ENCODE peak calls at places on chromosomes 1 and 21, in ten cellular contexts. One of them, this sample, is unnamed.

GRCh38 chr21:35349378-35350080 is 300.4 kb upstream of the RUNX1 start:
- DNase-seq in T-cell: no peak
- DNase-seq in amniotic stem cell: no peak
- DNase-seq in progenitor cell of endocrine pancreas: no peak
- DNase-seq in LHCN-M2: no peak
- DNase-seq in lower lobe of right lung: no peak
- DNase-seq in OCI-LY7: no peak
- DNase-seq in non-pigmented ciliary epithelial cell: no peak
- DNase-seq in BE2C: no peak
- DNase-seq in NCI-H345: no peak
- DNase-seq in this sample: no peak

GRCh38 chr1:41532206-41532975 is 47.9 kb upstream of the EDN2 start:
- DNase-seq in T-cell: no peak
- DNase-seq in amniotic stem cell: no peak
- DNase-seq in progenitor cell of endocrine pancreas: no peak
- DNase-seq in LHCN-M2: no peak
- DNase-seq in lower lobe of right lung: peak; percentile 11
- DNase-seq in OCI-LY7: no peak
- DNase-seq in non-pigmented ciliary epithelial cell: no peak
- DNase-seq in BE2C: no peak
- DNase-seq in NCI-H345: no peak
- DNase-seq in this sample: no peak

GRCh38 chr21:38142226-38142625 is 114.6 kb upstream of the KCNJ15 start:
- DNase-seq in T-cell: no peak
- DNase-seq in amniotic stem cell: no peak
- DNase-seq in progenitor cell of endocrine pancreas: no peak
- DNase-seq in LHCN-M2: no peak
- DNase-seq in lower lobe of right lung: no peak
- DNase-seq in OCI-LY7: no peak
- DNase-seq in non-pigmented ciliary epithelial cell: no peak
- DNase-seq in BE2C: no peak
- DNase-seq in NCI-H345: no peak
- DNase-seq in this sample: no peak

GRCh38 chr1:147907786-147908509 is 5.4 kb downstream of the GJA8 start:
- DNase-seq in T-cell: no peak
- DNase-seq in amniotic stem cell: no peak
- DNase-seq in progenitor cell of endocrine pancreas: no peak
- DNase-seq in LHCN-M2: no peak
- DNase-seq in lower lobe of right lung: no peak
- DNase-seq in OCI-LY7: no peak
- DNase-seq in non-pigmented ciliary epithelial cell: no peak
- DNase-seq in BE2C: no peak
- DNase-seq in NCI-H345: no peak
- DNase-seq in this sample: no peak

GRCh38 chr1:67853704-67854103 is 20.4 kb upstream of the GNG12 start:
- DNase-seq in T-cell: no peak
- DNase-seq in amniotic stem cell: peak; percentile 28
- DNase-seq in progenitor cell of endocrine pancreas: peak; percentile 47
- DNase-seq in LHCN-M2: peak; percentile 84
- DNase-seq in lower lobe of right lung: peak; percentile 48
- DNase-seq in OCI-LY7: peak; percentile 21
- DNase-seq in non-pigmented ciliary epithelial cell: peak; percentile 74
- DNase-seq in BE2C: peak; percentile 64
- DNase-seq in NCI-H345: peak; percentile 80
- DNase-seq in this sample: no peak

GRCh38 chr1:76944942-76945341 is 77.7 kb downstream of the ST6GALNAC5 start:
- DNase-seq in T-cell: no peak
- DNase-seq in amniotic stem cell: no peak
- DNase-seq in progenitor cell of endocrine pancreas: no peak
- DNase-seq in LHCN-M2: peak; percentile 63
- DNase-seq in lower lobe of right lung: no peak
- DNase-seq in OCI-LY7: no peak
- DNase-seq in non-pigmented ciliary epithelial cell: no peak
- DNase-seq in BE2C: no peak
- DNase-seq in NCI-H345: no peak
- DNase-seq in this sample: no peak

GRCh38 chr21:45542242-45542666 is at the start of gene SLC19A1:
- DNase-seq in T-cell: peak; percentile 63
- DNase-seq in amniotic stem cell: no peak
- DNase-seq in progenitor cell of endocrine pancreas: peak; percentile 56
- DNase-seq in LHCN-M2: peak; percentile 47
- DNase-seq in lower lobe of right lung: peak; percentile 85
- DNase-seq in OCI-LY7: peak; percentile 73
- DNase-seq in non-pigmented ciliary epithelial cell: no peak
- DNase-seq in BE2C: peak; percentile 85
- DNase-seq in NCI-H345: peak; percentile 64
- DNase-seq in this sample: peak; percentile 64

GRCh38 chr21:46189213-46189958 is 5.1 kb upstream of the SPATC1L start:
- DNase-seq in T-cell: no peak
- DNase-seq in amniotic stem cell: no peak
- DNase-seq in progenitor cell of endocrine pancreas: no peak
- DNase-seq in LHCN-M2: peak; percentile 64
- DNase-seq in lower lobe of right lung: no peak
- DNase-seq in OCI-LY7: no peak
- DNase-seq in non-pigmented ciliary epithelial cell: peak; percentile 36
- DNase-seq in BE2C: no peak
- DNase-seq in NCI-H345: no peak
- DNase-seq in this sample: no peak

GRCh38 chr1:35243681-35244080 is 24.8 kb upstream of the ZMYM4 start:
- DNase-seq in T-cell: no peak
- DNase-seq in amniotic stem cell: no peak
- DNase-seq in progenitor cell of endocrine pancreas: no peak
- DNase-seq in LHCN-M2: peak; percentile 22
- DNase-seq in lower lobe of right lung: no peak
- DNase-seq in OCI-LY7: no peak
- DNase-seq in non-pigmented ciliary epithelial cell: no peak
- DNase-seq in BE2C: no peak
- DNase-seq in NCI-H345: peak; percentile 25
- DNase-seq in this sample: no peak

GRCh38 chr1:154353460-154353904 is 28.2 kb downstream of the ATP8B2 start:
- DNase-seq in T-cell: no peak
- DNase-seq in amniotic stem cell: peak; percentile 24
- DNase-seq in progenitor cell of endocrine pancreas: no peak
- DNase-seq in LHCN-M2: peak; percentile 61
- DNase-seq in lower lobe of right lung: no peak
- DNase-seq in OCI-LY7: peak; percentile 12
- DNase-seq in non-pigmented ciliary epithelial cell: no peak
- DNase-seq in BE2C: no peak
- DNase-seq in NCI-H345: peak; percentile 18
- DNase-seq in this sample: no peak

GRCh38 chr1:17125756-17126237 is 6.5 kb upstream of the PADI2 start:
- DNase-seq in T-cell: peak; percentile 64
- DNase-seq in amniotic stem cell: peak; percentile 64
- DNase-seq in progenitor cell of endocrine pancreas: peak; percentile 89
- DNase-seq in LHCN-M2: peak; percentile 76
- DNase-seq in lower lobe of right lung: peak; percentile 93
- DNase-seq in OCI-LY7: peak; percentile 76
- DNase-seq in non-pigmented ciliary epithelial cell: no peak
- DNase-seq in BE2C: peak; percentile 79
- DNase-seq in NCI-H345: peak; percentile 78
- DNase-seq in this sample: peak; percentile 83

GRCh38 chr21:31772674-31773555 is 41.0 kb upstream of the SCAF4 start:
- DNase-seq in T-cell: no peak
- DNase-seq in amniotic stem cell: no peak
- DNase-seq in progenitor cell of endocrine pancreas: no peak
- DNase-seq in LHCN-M2: no peak
- DNase-seq in lower lobe of right lung: no peak
- DNase-seq in OCI-LY7: peak; percentile 90
- DNase-seq in non-pigmented ciliary epithelial cell: no peak
- DNase-seq in BE2C: no peak
- DNase-seq in NCI-H345: no peak
- DNase-seq in this sample: no peak

GRCh38 chr1:33009561-33009960 is 27.1 kb downstream of the AK2 start:
- DNase-seq in T-cell: no peak
- DNase-seq in amniotic stem cell: no peak
- DNase-seq in progenitor cell of endocrine pancreas: no peak
- DNase-seq in LHCN-M2: no peak
- DNase-seq in lower lobe of right lung: no peak
- DNase-seq in OCI-LY7: no peak
- DNase-seq in non-pigmented ciliary epithelial cell: no peak
- DNase-seq in BE2C: no peak
- DNase-seq in NCI-H345: no peak
- DNase-seq in this sample: no peak

GRCh38 chr1:62941780-62942179 is 157.8 kb downstream of the ATG4C start:
- DNase-seq in T-cell: no peak
- DNase-seq in amniotic stem cell: no peak
- DNase-seq in progenitor cell of endocrine pancreas: no peak
- DNase-seq in LHCN-M2: no peak
- DNase-seq in lower lobe of right lung: no peak
- DNase-seq in OCI-LY7: no peak
- DNase-seq in non-pigmented ciliary epithelial cell: no peak
- DNase-seq in BE2C: no peak
- DNase-seq in NCI-H345: no peak
- DNase-seq in this sample: no peak

GRCh38 chr1:205480349-205481278 is 23.9 kb upstream of the CDK18 start:
- DNase-seq in T-cell: peak; percentile 79
- DNase-seq in amniotic stem cell: no peak
- DNase-seq in progenitor cell of endocrine pancreas: no peak
- DNase-seq in LHCN-M2: no peak
- DNase-seq in lower lobe of right lung: no peak
- DNase-seq in OCI-LY7: peak; percentile 42
- DNase-seq in non-pigmented ciliary epithelial cell: no peak
- DNase-seq in BE2C: no peak
- DNase-seq in NCI-H345: no peak
- DNase-seq in this sample: peak; percentile 36

GRCh38 chr1:10628685-10629084 is 153.9 kb downstream of the PEX14 start:
- DNase-seq in T-cell: no peak
- DNase-seq in amniotic stem cell: no peak
- DNase-seq in progenitor cell of endocrine pancreas: no peak
- DNase-seq in LHCN-M2: no peak
- DNase-seq in lower lobe of right lung: peak; percentile 47
- DNase-seq in OCI-LY7: no peak
- DNase-seq in non-pigmented ciliary epithelial cell: no peak
- DNase-seq in BE2C: no peak
- DNase-seq in NCI-H345: no peak
- DNase-seq in this sample: no peak

GRCh38 chr21:36135391-36136094 is 664 bp downstream of the CBR3 start:
- DNase-seq in T-cell: no peak
- DNase-seq in amniotic stem cell: peak; percentile 46
- DNase-seq in progenitor cell of endocrine pancreas: no peak
- DNase-seq in LHCN-M2: peak; percentile 81
- DNase-seq in lower lobe of right lung: peak; percentile 71
- DNase-seq in OCI-LY7: peak; percentile 22
- DNase-seq in non-pigmented ciliary epithelial cell: no peak
- DNase-seq in BE2C: peak; percentile 39
- DNase-seq in NCI-H345: peak; percentile 75
- DNase-seq in this sample: peak; percentile 40

GRCh38 chr1:184974086-184974836 is at the start of gene NIBAN1:
- DNase-seq in T-cell: peak; percentile 57
- DNase-seq in amniotic stem cell: no peak
- DNase-seq in progenitor cell of endocrine pancreas: peak; percentile 34
- DNase-seq in LHCN-M2: no peak
- DNase-seq in lower lobe of right lung: peak; percentile 87
- DNase-seq in OCI-LY7: no peak
- DNase-seq in non-pigmented ciliary epithelial cell: no peak
- DNase-seq in BE2C: peak; percentile 15
- DNase-seq in NCI-H345: peak; percentile 54
- DNase-seq in this sample: peak; percentile 54

GRCh38 chr1:167763525-167764220 is 41.9 kb downstream of the MPZL1 start:
- DNase-seq in T-cell: no peak
- DNase-seq in amniotic stem cell: no peak
- DNase-seq in progenitor cell of endocrine pancreas: no peak
- DNase-seq in LHCN-M2: no peak
- DNase-seq in lower lobe of right lung: no peak
- DNase-seq in OCI-LY7: no peak
- DNase-seq in non-pigmented ciliary epithelial cell: no peak
- DNase-seq in BE2C: no peak
- DNase-seq in NCI-H345: no peak
- DNase-seq in this sample: no peak

GRCh38 chr1:6460349-6461236 is 5.4 kb downstream of the TNFRSF25 start:
- DNase-seq in T-cell: peak; percentile 96
- DNase-seq in amniotic stem cell: no peak
- DNase-seq in progenitor cell of endocrine pancreas: no peak
- DNase-seq in LHCN-M2: no peak
- DNase-seq in lower lobe of right lung: no peak
- DNase-seq in OCI-LY7: no peak
- DNase-seq in non-pigmented ciliary epithelial cell: no peak
- DNase-seq in BE2C: no peak
- DNase-seq in NCI-H345: no peak
- DNase-seq in this sample: peak; percentile 92

GRCh38 chr1:212608956-212609700 is 567 bp downstream of the ATF3 start:
- DNase-seq in T-cell: peak; percentile 42
- DNase-seq in amniotic stem cell: no peak
- DNase-seq in progenitor cell of endocrine pancreas: peak; percentile 77
- DNase-seq in LHCN-M2: peak; percentile 38
- DNase-seq in lower lobe of right lung: peak; percentile 74
- DNase-seq in OCI-LY7: peak; percentile 50
- DNase-seq in non-pigmented ciliary epithelial cell: no peak
- DNase-seq in BE2C: peak; percentile 81
- DNase-seq in NCI-H345: peak; percentile 45
- DNase-seq in this sample: no peak

GRCh38 chr1:17624540-17625256 is 85.2 kb downstream of the ARHGEF10L start:
- DNase-seq in T-cell: no peak
- DNase-seq in amniotic stem cell: no peak
- DNase-seq in progenitor cell of endocrine pancreas: no peak
- DNase-seq in LHCN-M2: peak; percentile 80
- DNase-seq in lower lobe of right lung: peak; percentile 77
- DNase-seq in OCI-LY7: no peak
- DNase-seq in non-pigmented ciliary epithelial cell: no peak
- DNase-seq in BE2C: peak; percentile 28
- DNase-seq in NCI-H345: peak; percentile 8
- DNase-seq in this sample: no peak

GRCh38 chr1:241600496-241600901 is 39.7 kb downstream of the CHML start:
- DNase-seq in T-cell: no peak
- DNase-seq in amniotic stem cell: no peak
- DNase-seq in progenitor cell of endocrine pancreas: no peak
- DNase-seq in LHCN-M2: no peak
- DNase-seq in lower lobe of right lung: no peak
- DNase-seq in OCI-LY7: peak; percentile 10
- DNase-seq in non-pigmented ciliary epithelial cell: no peak
- DNase-seq in BE2C: no peak
- DNase-seq in NCI-H345: no peak
- DNase-seq in this sample: no peak

GRCh38 chr1:59361766-59362165 is 64.9 kb downstream of the FGGY start:
- DNase-seq in T-cell: no peak
- DNase-seq in amniotic stem cell: no peak
- DNase-seq in progenitor cell of endocrine pancreas: no peak
- DNase-seq in LHCN-M2: no peak
- DNase-seq in lower lobe of right lung: no peak
- DNase-seq in OCI-LY7: no peak
- DNase-seq in non-pigmented ciliary epithelial cell: no peak
- DNase-seq in BE2C: no peak
- DNase-seq in NCI-H345: no peak
- DNase-seq in this sample: no peak

GRCh38 chr1:59903136-59903754 is 23.3 kb downstream of the CYP2J2 start:
- DNase-seq in T-cell: no peak
- DNase-seq in amniotic stem cell: no peak
- DNase-seq in progenitor cell of endocrine pancreas: no peak
- DNase-seq in LHCN-M2: peak; percentile 25
- DNase-seq in lower lobe of right lung: no peak
- DNase-seq in OCI-LY7: no peak
- DNase-seq in non-pigmented ciliary epithelial cell: no peak
- DNase-seq in BE2C: peak; percentile 18
- DNase-seq in NCI-H345: peak; percentile 12
- DNase-seq in this sample: no peak

GRCh38 chr1:88683516-88683847 is 591 bp upstream of the PKN2 start:
- DNase-seq in T-cell: no peak
- DNase-seq in amniotic stem cell: no peak
- DNase-seq in progenitor cell of endocrine pancreas: peak; percentile 18
- DNase-seq in LHCN-M2: no peak
- DNase-seq in lower lobe of right lung: peak; percentile 67
- DNase-seq in OCI-LY7: peak; percentile 52
- DNase-seq in non-pigmented ciliary epithelial cell: no peak
- DNase-seq in BE2C: peak; percentile 16
- DNase-seq in NCI-H345: peak; percentile 33
- DNase-seq in this sample: peak; percentile 43

GRCh38 chr1:155218854-155219591 is 10.5 kb downstream of the MTX1 start:
- DNase-seq in T-cell: no peak
- DNase-seq in amniotic stem cell: no peak
- DNase-seq in progenitor cell of endocrine pancreas: no peak
- DNase-seq in LHCN-M2: peak; percentile 50
- DNase-seq in lower lobe of right lung: no peak
- DNase-seq in OCI-LY7: peak; percentile 73
- DNase-seq in non-pigmented ciliary epithelial cell: no peak
- DNase-seq in BE2C: peak; percentile 61
- DNase-seq in NCI-H345: peak; percentile 69
- DNase-seq in this sample: no peak

GRCh38 chr1:156106624-156107488 is 7.7 kb upstream of the LMNA start:
- DNase-seq in T-cell: no peak
- DNase-seq in amniotic stem cell: no peak
- DNase-seq in progenitor cell of endocrine pancreas: no peak
- DNase-seq in LHCN-M2: no peak
- DNase-seq in lower lobe of right lung: no peak
- DNase-seq in OCI-LY7: no peak
- DNase-seq in non-pigmented ciliary epithelial cell: no peak
- DNase-seq in BE2C: peak; percentile 46
- DNase-seq in NCI-H345: no peak
- DNase-seq in this sample: no peak